ENCODE peak calls at places on chromosomes 5 and 9, in seven cellular contexts. One of them, this sample, is unnamed.
A peak's percentile ranks its signal among the peaks of the same experiment; 100 is the strongest.

GRCh38 chr5:68149189-68149588 is 66.4 kb upstream of the PIK3R1 start:
- DNase-seq in epithelial cell of esophagus: peak; percentile 2
- DNase-seq in WTC11: no peak
- DNase-seq in iris pigment epithelial cell: peak; percentile 85
- DNase-seq in A172: no peak
- DNase-seq in NCI-H2171 treated with DMSO at 0.1 percent for 48 hours: no peak
- DNase-seq in hypothalamus: no peak
- DNase-seq in this sample: no peak

GRCh38 chr9:71446499-71447411 is 321.6 kb downstream of the CEMIP2 start:
- DNase-seq in epithelial cell of esophagus: peak; percentile 72
- DNase-seq in WTC11: peak; percentile 88
- DNase-seq in iris pigment epithelial cell: peak; percentile 50
- DNase-seq in A172: no peak
- DNase-seq in NCI-H2171 treated with DMSO at 0.1 percent for 48 hours: peak; percentile 67
- DNase-seq in hypothalamus: no peak
- DNase-seq in this sample: peak; percentile 88

GRCh38 chr5:135371738-135372232 is 27.2 kb downstream of the MACROH2A1 start:
- DNase-seq in epithelial cell of esophagus: peak; percentile 28
- DNase-seq in WTC11: no peak
- DNase-seq in iris pigment epithelial cell: peak; percentile 57
- DNase-seq in A172: no peak
- DNase-seq in NCI-H2171 treated with DMSO at 0.1 percent for 48 hours: no peak
- DNase-seq in hypothalamus: no peak
- DNase-seq in this sample: peak; percentile 68

GRCh38 chr9:89786650-89787049 is 181.8 kb downstream of the GADD45G start:
- DNase-seq in epithelial cell of esophagus: no peak
- DNase-seq in WTC11: no peak
- DNase-seq in iris pigment epithelial cell: no peak
- DNase-seq in A172: no peak
- DNase-seq in NCI-H2171 treated with DMSO at 0.1 percent for 48 hours: no peak
- DNase-seq in hypothalamus: no peak
- DNase-seq in this sample: no peak

GRCh38 chr9:130689937-130690700 is 3.5 kb upstream of the EXOSC2 start:
- DNase-seq in epithelial cell of esophagus: peak; percentile 93
- DNase-seq in WTC11: peak; percentile 42
- DNase-seq in iris pigment epithelial cell: peak; percentile 97
- DNase-seq in A172: peak; percentile 95
- DNase-seq in NCI-H2171 treated with DMSO at 0.1 percent for 48 hours: no peak
- DNase-seq in hypothalamus: peak; percentile 54
- DNase-seq in this sample: peak; percentile 38

GRCh38 chr5:7927466-7928375 is 58.8 kb downstream of the MTRR start:
- DNase-seq in epithelial cell of esophagus: peak; percentile 58
- DNase-seq in WTC11: peak; percentile 72
- DNase-seq in iris pigment epithelial cell: peak; percentile 49
- DNase-seq in A172: peak; percentile 76
- DNase-seq in NCI-H2171 treated with DMSO at 0.1 percent for 48 hours: peak; percentile 88
- DNase-seq in hypothalamus: peak; percentile 7
- DNase-seq in this sample: peak; percentile 77

GRCh38 chr5:115565233-115565632 is 20.7 kb upstream of the FEM1C start:
- DNase-seq in epithelial cell of esophagus: no peak
- DNase-seq in WTC11: no peak
- DNase-seq in iris pigment epithelial cell: no peak
- DNase-seq in A172: no peak
- DNase-seq in NCI-H2171 treated with DMSO at 0.1 percent for 48 hours: no peak
- DNase-seq in hypothalamus: no peak
- DNase-seq in this sample: no peak

GRCh38 chr5:141598389-141599360 is 20.1 kb downstream of the DIAPH1 start:
- DNase-seq in epithelial cell of esophagus: no peak
- DNase-seq in WTC11: no peak
- DNase-seq in iris pigment epithelial cell: peak; percentile 60
- DNase-seq in A172: no peak
- DNase-seq in NCI-H2171 treated with DMSO at 0.1 percent for 48 hours: no peak
- DNase-seq in hypothalamus: no peak
- DNase-seq in this sample: peak; percentile 30

GRCh38 chr5:12292610-12293204 is 388.5 kb upstream of the CTNND2 start:
- DNase-seq in epithelial cell of esophagus: peak; percentile 70
- DNase-seq in WTC11: no peak
- DNase-seq in iris pigment epithelial cell: peak; percentile 4
- DNase-seq in A172: peak; percentile 39
- DNase-seq in NCI-H2171 treated with DMSO at 0.1 percent for 48 hours: no peak
- DNase-seq in hypothalamus: no peak
- DNase-seq in this sample: no peak

GRCh38 chr9:114284316-114285060 is 38.4 kb upstream of the ORM1 start:
- DNase-seq in epithelial cell of esophagus: peak; percentile 19
- DNase-seq in WTC11: peak; percentile 7
- DNase-seq in iris pigment epithelial cell: no peak
- DNase-seq in A172: no peak
- DNase-seq in NCI-H2171 treated with DMSO at 0.1 percent for 48 hours: no peak
- DNase-seq in hypothalamus: no peak
- DNase-seq in this sample: no peak

GRCh38 chr5:37111426-37112382 is 137.5 kb downstream of the CPLANE1 start:
- DNase-seq in epithelial cell of esophagus: no peak
- DNase-seq in WTC11: no peak
- DNase-seq in iris pigment epithelial cell: peak; percentile 76
- DNase-seq in A172: no peak
- DNase-seq in NCI-H2171 treated with DMSO at 0.1 percent for 48 hours: no peak
- DNase-seq in hypothalamus: no peak
- DNase-seq in this sample: no peak

GRCh38 chr9:5626727-5627634 is 1.9 kb upstream of the RIC1 start:
- DNase-seq in epithelial cell of esophagus: peak; percentile 74
- DNase-seq in WTC11: no peak
- DNase-seq in iris pigment epithelial cell: peak; percentile 90
- DNase-seq in A172: no peak
- DNase-seq in NCI-H2171 treated with DMSO at 0.1 percent for 48 hours: no peak
- DNase-seq in hypothalamus: no peak
- DNase-seq in this sample: peak; percentile 95

GRCh38 chr5:171520300-171521170 is 101.1 kb downstream of the FGF18 start:
- DNase-seq in epithelial cell of esophagus: peak; percentile 36
- DNase-seq in WTC11: peak; percentile 81
- DNase-seq in iris pigment epithelial cell: no peak
- DNase-seq in A172: peak; percentile 82
- DNase-seq in NCI-H2171 treated with DMSO at 0.1 percent for 48 hours: peak; percentile 3
- DNase-seq in hypothalamus: no peak
- DNase-seq in this sample: peak; percentile 52

GRCh38 chr5:134146651-134147544 is 29.9 kb downstream of the SKP1 start:
- DNase-seq in epithelial cell of esophagus: peak; percentile 29
- DNase-seq in WTC11: no peak
- DNase-seq in iris pigment epithelial cell: no peak
- DNase-seq in A172: no peak
- DNase-seq in NCI-H2171 treated with DMSO at 0.1 percent for 48 hours: no peak
- DNase-seq in hypothalamus: no peak
- DNase-seq in this sample: no peak

GRCh38 chr5:68533051-68533450 is 317.5 kb downstream of the PIK3R1 start:
- DNase-seq in epithelial cell of esophagus: no peak
- DNase-seq in WTC11: no peak
- DNase-seq in iris pigment epithelial cell: no peak
- DNase-seq in A172: no peak
- DNase-seq in NCI-H2171 treated with DMSO at 0.1 percent for 48 hours: no peak
- DNase-seq in hypothalamus: no peak
- DNase-seq in this sample: no peak

GRCh38 chr9:38389313-38389712 is 3.2 kb upstream of the ALDH1B1 start:
- DNase-seq in epithelial cell of esophagus: no peak
- DNase-seq in WTC11: no peak
- DNase-seq in iris pigment epithelial cell: peak; percentile 56
- DNase-seq in A172: no peak
- DNase-seq in NCI-H2171 treated with DMSO at 0.1 percent for 48 hours: no peak
- DNase-seq in hypothalamus: no peak
- DNase-seq in this sample: peak; percentile 37

This sample was measured in adipocyte.